ENCODE peak calls at places on chromosome 10, in five cellular contexts. X is H9, F is hippocampal formation, J is memory B cell, G is A549. Y is an unnamed sample.
A peak's percentile ranks its signal among the peaks of the same experiment; 100 is the strongest.

GRCh38 chr10:123200510-123200909 is 46.3 kb downstream of the BUB3 start:
- DNase-seq in X (no peak), F (no peak), J (no peak), G (no peak), Y (no peak)

GRCh38 chr10:117257701-117258100 is 16.8 kb downstream of the SLC18A2 start:
- DNase-seq in X (no peak), F (no peak), J (no peak), G (no peak), Y (no peak)

GRCh38 chr10:130179640-130180039 is 43.4 kb downstream of the GLRX3 start:
- DNase-seq in X (no peak), F (peak; percentile 81), J (no peak), G (peak; percentile 65), Y (peak; percentile 44)

GRCh38 chr10:101675115-101675514 is 19.9 kb downstream of the FBXW4 start:
- DNase-seq in X (no peak), F (no peak), J (no peak), G (no peak), Y (no peak)

GRCh38 chr10:76035728-76036409 is 604.4 kb downstream of the LRMDA start:
- DNase-seq in X (no peak), F (peak; percentile 2), J (no peak), G (no peak), Y (no peak)

GRCh38 chr10:54742416-54742815 is 58.6 kb downstream of the PCDH15 start:
- DNase-seq in X (no peak), F (no peak), J (no peak), G (no peak), Y (no peak)

GRCh38 chr10:61760943-61761824 is 98.5 kb downstream of the CABCOCO1 start:
- DNase-seq in X (no peak), F (no peak), J (no peak), G (no peak), Y (no peak)

GRCh38 chr10:60573342-60573741 is 183.7 kb upstream of the ANK3 start:
- DNase-seq in X (no peak), F (no peak), J (no peak), G (no peak), Y (no peak)

GRCh38 chr10:3668276-3668960 is 116.6 kb downstream of the KLF6 start:
- DNase-seq in X (peak; percentile 90), F (no peak), J (no peak), G (no peak), Y (no peak)

GRCh38 chr10:16581202-16581601 is 59.5 kb upstream of the C1QL3 start:
- DNase-seq in X (no peak), F (no peak), J (no peak), G (no peak), Y (no peak)

GRCh38 chr10:132708936-132709335 is 77.0 kb downstream of the NKX6-2 start:
- DNase-seq in X (peak; percentile 20), F (no peak), J (no peak), G (no peak), Y (peak; percentile 43)

GRCh38 chr10:104043854-104044253 is 41.8 kb downstream of the COL17A1 start:
- DNase-seq in X (peak; percentile 10), F (no peak), J (no peak), G (no peak), Y (no peak)

GRCh38 chr10:20745556-20745955 is 151.6 kb downstream of the NEBL start:
- DNase-seq in X (no peak), F (no peak), J (no peak), G (no peak), Y (no peak)

GRCh38 chr10:124119933-124120332 is 26.5 kb upstream of the CHST15 start:
- DNase-seq in X (no peak), F (no peak), J (no peak), G (no peak), Y (no peak)

GRCh38 chr10:60222060-60222459 is 167.6 kb downstream of the ANK3 start:
- DNase-seq in X (no peak), F (no peak), J (no peak), G (no peak), Y (no peak)

GRCh38 chr10:112210672-112211071 is 27.1 kb upstream of the GPAM start:
- DNase-seq in X (no peak), F (no peak), J (no peak), G (no peak), Y (no peak)

GRCh38 chr10:129467346-129468119 is 492 bp downstream of the MGMT start:
- DNase-seq in X (no peak), F (peak; percentile 3), J (no peak), G (no peak), Y (no peak)

GRCh38 chr10:30529373-30529998 is 95.5 kb downstream of the MAP3K8 start:
- DNase-seq in X (peak; percentile 40), F (no peak), J (peak; percentile 78), G (no peak), Y (peak; percentile 45)

GRCh38 chr10:49539320-49539885 is 482 bp upstream of the ERCC6 start:
- DNase-seq in X (peak; percentile 43), F (no peak), J (no peak), G (peak; percentile 46), Y (peak; percentile 61)

GRCh38 chr10:132459252-132460028 is 62.4 kb downstream of the PWWP2B start:
- DNase-seq in X (peak; percentile 21), F (no peak), J (no peak), G (no peak), Y (peak; percentile 29)

GRCh38 chr10:131083915-131084790 is 227.4 kb downstream of the TCERG1L start:
- DNase-seq in X (peak; percentile 90), F (no peak), J (no peak), G (no peak), Y (no peak)

GRCh38 chr10:132476146-132477065 is 61.2 kb upstream of the INPP5A start:
- DNase-seq in X (no peak), F (no peak), J (no peak), G (no peak), Y (no peak)